ENCODE peak calls at places on chromosomes 2 and 18, in six cellular contexts. C, J, R, F, O and M are unnamed samples.
A peak's percentile ranks its signal among the peaks of the same experiment; 100 is the strongest.

GRCh38 chr2:58913082-58913726 is 672.1 kb upstream of the FANCL start:
- DNase-seq in C (no peak), R (no peak), F (no peak), J (no peak), O (no peak), M (no peak)

GRCh38 chr2:12032975-12033374 is 286.5 kb downstream of the LPIN1 start:
- DNase-seq in R (no peak), J (no peak), F (no peak), C (no peak), O (no peak), M (no peak)

GRCh38 chr2:235021752-235022151 is 69.9 kb downstream of the SH3BP4 start:
- DNase-seq in O (no peak), F (no peak), J (no peak), C (no peak), R (no peak), M (no peak)

GRCh38 chr18:12819330-12819729 is 64.7 kb downstream of the PTPN2 start:
- DNase-seq in O (no peak), R (no peak), F (no peak), C (no peak), J (no peak), M (no peak)

GRCh38 chr2:234204480-234204879 is 154.0 kb downstream of the SPP2 start:
- DNase-seq in F (no peak), R (no peak), O (no peak), J (no peak), C (no peak), M (no peak)

GRCh38 chr2:164826293-164827243 is 15.1 kb downstream of the COBLL1 start:
- DNase-seq in O (no peak), J (peak; percentile 75), R (peak; percentile 41), F (peak; percentile 57), C (peak; percentile 75), M (peak; percentile 90)

GRCh38 chr2:191703079-191703725 is 25.3 kb downstream of the NABP1 start:
- DNase-seq in O (no peak), F (no peak), J (no peak), R (no peak), C (no peak), M (no peak)

GRCh38 chr2:239809391-239809790 is 215.8 kb downstream of the NDUFA10 start:
- DNase-seq in J (peak; percentile 0), O (peak; percentile 35), C (no peak), R (peak; percentile 7), F (no peak), M (no peak)

GRCh38 chr18:3715223-3716080 is 265.5 kb downstream of the TGIF1 start:
- DNase-seq in J (no peak), C (no peak), R (no peak), F (no peak), O (no peak), M (no peak)

GRCh38 chr2:12340164-12340563 is 376.6 kb upstream of the TRIB2 start:
- DNase-seq in O (no peak), F (no peak), C (no peak), R (no peak), J (no peak), M (no peak)

GRCh38 chr2:217789003-217789735 is 213.6 kb downstream of the TNS1 start:
- DNase-seq in O (peak; percentile 80), C (peak; percentile 83), J (peak; percentile 86), R (peak; percentile 90), F (peak; percentile 82), M (peak; percentile 71)

GRCh38 chr2:234415706-234416105 is 81.2 kb downstream of the ARL4C start:
- DNase-seq in J (no peak), F (no peak), C (no peak), O (no peak), R (no peak), M (no peak)

GRCh38 chr2:64471616-64472015 is 17.7 kb downstream of the LGALSL start:
- DNase-seq in O (no peak), F (no peak), R (no peak), J (no peak), C (no peak), M (no peak)

GRCh38 chr2:72619622-72620021 is 206.2 kb downstream of the EXOC6B start:
- DNase-seq in R (no peak), C (no peak), F (no peak), J (no peak), O (no peak), M (no peak)

GRCh38 chr2:172098650-172099471 is 3.8 kb downstream of the DLX2 start:
- DNase-seq in F (peak; percentile 34), O (peak; percentile 69), R (no peak), C (no peak), J (no peak), M (no peak)

GRCh38 chr18:79056827-79057367 is 12.3 kb upstream of the ATP9B start:
- DNase-seq in O (peak; percentile 23), R (no peak), F (no peak), J (no peak), C (no peak), M (no peak)

GRCh38 chr2:12649602-12650400 is 66.9 kb upstream of the TRIB2 start:
- DNase-seq in F (no peak), R (no peak), J (peak; percentile 34), C (peak; percentile 44), O (no peak), M (no peak)

GRCh38 chr2:89763581-89764485 is 1072.4 kb downstream of the RPIA start:
- DNase-seq in C (peak; percentile 23), R (peak; percentile 23), O (peak; percentile 51), J (peak; percentile 13), F (no peak), M (no peak)

GRCh38 chr2:120675460-120676130 is 60.1 kb upstream of the GLI2 start:
- DNase-seq in O (no peak), F (peak; percentile 47), R (peak; percentile 59), J (peak; percentile 70), C (peak; percentile 62), M (peak; percentile 59)

GRCh38 chr2:150296795-150297546 is 190.5 kb downstream of the RND3 start:
- DNase-seq in C (no peak), J (no peak), R (no peak), O (no peak), F (no peak), M (no peak)

GRCh38 chr18:58105206-58105907 is 61.3 kb downstream of the NEDD4L start:
- DNase-seq in C (no peak), J (peak; percentile 5), F (no peak), O (no peak), R (no peak), M (no peak)

GRCh38 chr2:84939426-84940087 is 31.4 kb upstream of the KCMF1 start:
- DNase-seq in C (no peak), O (peak; percentile 53), F (peak; percentile 80), J (peak; percentile 57), R (no peak), M (no peak)

GRCh38 chr18:21264651-21265050 is 22.6 kb downstream of the GREB1L start:
- DNase-seq in C (no peak), O (no peak), R (peak; percentile 33), J (peak; percentile 14), F (peak; percentile 8), M (no peak)

GRCh38 chr2:96494188-96494587 is 11.0 kb downstream of the NEURL3 start:
- DNase-seq in R (no peak), J (no peak), C (no peak), O (no peak), F (no peak), M (no peak)

GRCh38 chr18:23182606-23183005 is 47.3 kb downstream of the CABLES1 start:
- DNase-seq in J (no peak), C (no peak), F (no peak), R (no peak), O (no peak), M (no peak)

DNA sequence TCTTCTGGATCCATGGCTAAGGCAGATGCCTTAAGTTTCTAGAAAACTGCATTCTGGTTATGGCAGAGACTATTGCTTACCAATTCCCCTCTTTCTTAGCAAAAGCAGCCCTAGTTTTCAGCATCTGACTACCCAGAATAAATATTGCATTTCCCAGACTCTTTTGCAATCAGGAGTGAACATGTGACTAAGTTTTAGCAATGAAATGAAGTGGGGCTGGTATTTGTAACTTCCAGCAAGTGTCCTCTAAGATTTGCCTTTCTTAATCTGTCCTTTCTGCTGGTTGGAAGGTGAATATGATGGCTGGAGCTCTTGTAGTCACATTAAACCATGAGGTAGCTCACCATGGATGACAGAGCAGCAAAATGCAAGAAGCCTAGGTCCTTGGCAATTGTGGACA is 132.9 kb upstream of the PKDCC start:
- DNase-seq in C (no peak), J (no peak), F (no peak), O (no peak), R (no peak), M (no peak)
- H3K27ac ChIP-seq in C (no peak overlapping the region), J (no peak overlapping the region), F (no peak overlapping the region), O (no peak overlapping the region), R (no peak overlapping the region), M (no peak overlapping the region)

GRCh38 chr2:17239550-17239949 is 278.7 kb downstream of the RAD51AP2 start:
- DNase-seq in C (no peak), F (no peak), O (no peak), R (no peak), J (no peak), M (no peak)

GRCh38 chr2:17245921-17246320 is 272.3 kb downstream of the RAD51AP2 start:
- DNase-seq in J (no peak), C (no peak), R (no peak), O (no peak), F (no peak), M (peak; percentile 34)

GRCh38 chr2:17242813-17243485 is 275.3 kb downstream of the RAD51AP2 start:
- DNase-seq in C (no peak), O (no peak), J (no peak), R (no peak), F (no peak), M (no peak)
- H3K4me3 ChIP-seq in C (no peak overlapping the region), O (no peak overlapping the region), J (no peak overlapping the region), R (no peak overlapping the region), F (no peak overlapping the region), M (no peak overlapping the region)

GRCh38 chr2:179581605-179582004 is 279.8 kb downstream of the ZNF385B start:
- DNase-seq in F (no peak), J (no peak), C (no peak), O (no peak), R (no peak), M (no peak)

GRCh38 chr2:179578171-179578916 is 283.1 kb downstream of the ZNF385B start:
- DNase-seq in C (no peak), F (no peak), R (no peak), J (no peak), O (no peak), M (no peak)

GRCh38 chr2:179579744-179580143 is 281.7 kb downstream of the ZNF385B start:
- DNase-seq in R (no peak), O (no peak), J (no peak), F (no peak), C (no peak), M (no peak)

GRCh38 chr2:179584760-179585159 is 276.7 kb downstream of the ZNF385B start:
- DNase-seq in O (no peak), C (no peak), F (no peak), R (no peak), J (no peak), M (no peak)

GRCh38 chr2:179580378-179581146 is 280.9 kb downstream of the ZNF385B start:
- DNase-seq in F (no peak), J (peak; percentile 29), C (peak; percentile 73), O (no peak), R (no peak), M (no peak)
- TF ChIP-seq POLR2A in F (no peak), J (no peak), C (no peak), O (no peak), R (no peak), M (no peak)

DNA sequence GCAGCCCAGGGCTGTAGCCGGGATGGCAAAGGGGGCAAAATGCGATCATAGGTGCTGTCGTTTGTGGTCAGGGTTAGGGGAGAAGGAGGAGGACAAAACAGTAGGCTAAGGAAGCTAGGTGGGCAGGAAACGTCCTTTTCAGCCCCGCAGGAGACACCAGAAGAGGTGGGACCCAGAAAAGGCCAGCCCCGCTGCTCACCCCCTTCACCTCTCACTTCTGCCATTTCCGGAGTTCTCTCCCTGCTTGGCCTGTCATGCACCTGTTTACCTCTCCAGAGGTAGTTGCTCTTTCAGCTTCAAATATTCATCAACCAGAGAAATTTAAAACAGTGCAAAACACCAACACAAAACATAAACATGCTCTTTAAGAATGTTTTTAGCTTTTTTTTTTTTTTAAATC is 849 bp downstream of the AQP4 start:
- DNase-seq in R (no peak), O (no peak), C (no peak), J (no peak), F (no peak), M (no peak)
- H3K27ac ChIP-seq in R (peak overlapping the region; percentile 20), O (no peak overlapping the region), C (no peak overlapping the region), J (no peak overlapping the region), F (no peak overlapping the region), M (no peak overlapping the region)